ENCODE peak calls at places on chromosomes 16 and 17, in five cellular contexts. F is NCI-H1048; K is SK-N-DZ; P is activated CD4-positive, alpha-beta T cell treated with anti-CD3 and anti-CD28 coated beads, Interleukin-2, amount 50 U/mL, for 1 hour; Y is activated naive CD8-positive, alpha-beta T cell treated with anti-CD3 and anti-CD28 coated beads, Interleukin-2, amount 50 U/mL, for 16 hours. Q is an unnamed sample.

GRCh38 chr17:70661342-70662222 is 492.2 kb downstream of the KCNJ2 start:
- DNase-seq in F (no peak), P (no peak), Y (no peak), K (no peak), Q (no peak)

GRCh38 chr17:48077555-48077954 is 23.7 kb downstream of the CBX1 start:
- DNase-seq in Y (no peak), K (no peak), F (no peak), P (no peak), Q (no peak)

GRCh38 chr16:64121473-64121872 is 1000.4 kb downstream of the CDH11 start:
- DNase-seq in F (no peak), K (no peak), Y (no peak), P (no peak), Q (peak)

GRCh38 chr16:57593021-57593420 is 35.4 kb upstream of the ADGRG1 start:
- DNase-seq in P (no peak), K (no peak), F (no peak), Y (no peak), Q (no peak)

GRCh38 chr16:56869513-56870270 is 4.7 kb downstream of the SLC12A3 start:
- DNase-seq in P (peak), Y (no peak), K (no peak), F (no peak), Q (no peak)

GRCh38 chr16:89370081-89370511 is 120.3 kb downstream of the ANKRD11 start:
- DNase-seq in K (no peak), P (no peak), Y (no peak), F (no peak), Q (no peak)

GRCh38 chr17:67349420-67349819 is 17.0 kb downstream of the PSMD12 start:
- DNase-seq in P (no peak), F (no peak), Y (no peak), K (no peak), Q (no peak)

GRCh38 chr17:49691086-49691676 is 13.3 kb upstream of the SPOP start:
- DNase-seq in F (no peak), P (no peak), Y (no peak), K (no peak), Q (peak)

GRCh38 chr16:10679921-10680320 is 14.8 kb downstream of the TEKT5 start:
- DNase-seq in K (no peak), Y (no peak), F (no peak), P (no peak), Q (no peak)

Q was measured in cardiac fibroblast.